ENCODE peak calls at places on chromosomes 11 and 22, in ten cellular contexts. N, I, P, H, O, V, A, G, T and Z are unnamed samples. For H3K36me3, the result is how much of the 10 kb centered on the place peaks cover.

GRCh38 chr22:19878461-19879247 is 24.0 kb upstream of the GNB1L start:
- DNase-seq in N (peak), I (no peak), P (peak), H (no peak), O (no peak), V (peak), A (peak), G (no peak), T (no peak), Z (no peak)

GRCh38 chr22:37638351-37639069 is 959 bp upstream of the SH3BP1 start:
- DNase-seq in N (no peak), I (no peak), P (peak), H (no peak), O (peak), V (no peak), A (no peak), G (no peak), T (peak), Z (peak)

GRCh38 chr11:63599211-63600122 is 14.8 kb downstream of the PLAAT3 start:
- DNase-seq in N (no peak), I (peak), P (no peak), H (no peak), O (no peak), V (no peak), A (peak), G (peak), T (no peak), Z (no peak)

GRCh38 chr11:44759743-44760476 is 33.1 kb downstream of the TSPAN18 start:
- DNase-seq in N (no peak), I (no peak), P (no peak), H (no peak), O (no peak), V (peak), A (no peak), G (no peak), T (no peak), Z (no peak)

GRCh38 chr11:112570335-112570734 is 309.7 kb upstream of the PLET1 start:
- DNase-seq in N (no peak), I (no peak), P (no peak), H (no peak), O (no peak), V (no peak), A (no peak), G (no peak), T (no peak), Z (no peak)

GRCh38 chr11:75476716-75477613 is 44.0 kb upstream of the KLHL35 start:
- DNase-seq in N (peak), I (no peak), P (peak), H (no peak), O (no peak), V (no peak), A (no peak), G (no peak), T (no peak), Z (peak)

GRCh38 chr11:64686466-64687175 is 36.4 kb downstream of the NRXN2 start:
- DNase-seq in N (no peak), I (no peak), P (no peak), H (no peak), O (no peak), V (no peak), A (no peak), G (no peak), T (no peak), Z (no peak)

GRCh38 chr11:8068605-8069221 is 12.3 kb upstream of the TUB start:
- DNase-seq in N (peak), I (peak), P (peak), H (no peak), O (no peak), V (peak), A (peak), G (peak), T (no peak), Z (no peak)

GRCh38 chr22:45997077-45997774 is 20.3 kb upstream of the WNT7B start:
- DNase-seq in N (peak), I (peak), P (peak), H (no peak), O (peak), V (peak), A (peak), G (peak), T (peak), Z (peak)

GRCh38 chr11:72643547-72643946 is 30.7 kb downstream of the PDE2A start:
- DNase-seq in N (peak), I (peak), P (no peak), H (no peak), O (no peak), V (no peak), A (peak), G (peak), T (no peak), Z (no peak)

GRCh38 chr11:83523676-83524075 is 237.5 kb upstream of the CCDC90B start:
- DNase-seq in N (no peak), I (no peak), P (no peak), H (no peak), O (no peak), V (no peak), A (peak), G (no peak), T (no peak), Z (no peak)

GRCh38 chr22:45877651-45878050 is 99.3 kb downstream of the WNT7B start:
- DNase-seq in N (no peak), I (no peak), P (peak), H (no peak), O (no peak), V (no peak), A (no peak), G (no peak), T (no peak), Z (peak)

GRCh38 chr11:125892071-125892470 is 4.6 kb downstream of the HYLS1 start:
- DNase-seq in N (no peak), I (no peak), P (no peak), H (no peak), O (no peak), V (no peak), A (no peak), G (peak), T (no peak), Z (no peak)

GRCh38 chr11:93820085-93820710 is 30.2 kb downstream of the VSTM5 start:
- DNase-seq in N (no peak), I (no peak), P (no peak), H (no peak), O (no peak), V (no peak), A (no peak), G (no peak), T (no peak), Z (no peak)

GRCh38 chr11:34744511-34744910 is 123.6 kb downstream of the EHF start:
- DNase-seq in N (no peak), I (no peak), P (no peak), H (no peak), O (no peak), V (no peak), A (no peak), G (no peak), T (no peak), Z (no peak)

GRCh38 chr11:134063991-134064747 is 4.7 kb upstream of the JAM3 start:
- DNase-seq in N (no peak), I (no peak), P (no peak), H (no peak), O (no peak), V (no peak), A (no peak), G (no peak), T (no peak), Z (no peak)

GRCh38 chr22:17633998-17634323 is 4.6 kb upstream of the BCL2L13 start:
- DNase-seq in N (no peak), I (no peak), P (no peak), H (no peak), O (no peak), V (no peak), A (no peak), G (no peak), T (no peak), Z (no peak)

GRCh38 chr11:36500315-36500721 is 9.8 kb downstream of the TRAF6 start:
- DNase-seq in N (no peak), I (peak), P (no peak), H (no peak), O (no peak), V (no peak), A (peak), G (peak), T (peak), Z (no peak)

GRCh38 chr11:71076525-71077304 is 175.7 kb downstream of the SHANK2 start:
- DNase-seq in N (no peak), I (no peak), P (no peak), H (no peak), O (no peak), V (no peak), A (no peak), G (no peak), T (no peak), Z (no peak)

GRCh38 chr22:36998620-36999351 is 20.5 kb downstream of the TST start:
- DNase-seq in N (no peak), I (no peak), P (no peak), H (no peak), O (no peak), V (no peak), A (peak), G (no peak), T (no peak), Z (no peak)

GRCh38 chr11:65611028-65611757 is 2.8 kb downstream of the MAP3K11 start:
- DNase-seq in N (no peak), I (no peak), P (peak), H (no peak), O (no peak), V (no peak), A (peak), G (no peak), T (no peak), Z (no peak)

GRCh38 chr11:61303725-61304124 is 8.6 kb upstream of the VWCE start:
- DNase-seq in N (no peak), I (no peak), P (peak), H (no peak), O (no peak), V (no peak), A (no peak), G (no peak), T (no peak), Z (no peak)
- H3K36me3 ChIP-seq in N (under half), I (half or more), P (half or more), H (half or more), O (half or more), V (under half), A (under half), G (under half), T (under half), Z (half or more)

GRCh38 chr11:130852589-130852988 is 63.7 kb downstream of the SNX19 start:
- DNase-seq in N (no peak), I (no peak), P (no peak), H (no peak), O (no peak), V (no peak), A (no peak), G (no peak), T (no peak), Z (no peak)
- H3K36me3 ChIP-seq in N (under half), I (under half), P (under half), H (under half), O (under half), V (under half), A (under half), G (under half), T (under half), Z (under half)

GRCh38 chr11:14500181-14500651 is 605 bp upstream of the COPB1 start:
- DNase-seq in N (peak), I (peak), P (peak), H (peak), O (peak), V (peak), A (peak), G (peak), T (peak), Z (peak)

GRCh38 chr11:14502039-14502438 is 2.4 kb upstream of the COPB1 start:
- DNase-seq in N (no peak), I (no peak), P (no peak), H (no peak), O (no peak), V (no peak), A (no peak), G (no peak), T (no peak), Z (no peak)

GRCh38 chr11:14503023-14503422 is 3.4 kb upstream of the COPB1 start:
- DNase-seq in N (no peak), I (no peak), P (no peak), H (no peak), O (no peak), V (no peak), A (no peak), G (peak), T (no peak), Z (no peak)

GRCh38 chr11:14499560-14500180 is at the start of gene COPB1:
- DNase-seq in N (peak), I (peak), P (peak), H (peak), O (peak), V (peak), A (peak), G (peak), T (peak), Z (peak)

DNA sequence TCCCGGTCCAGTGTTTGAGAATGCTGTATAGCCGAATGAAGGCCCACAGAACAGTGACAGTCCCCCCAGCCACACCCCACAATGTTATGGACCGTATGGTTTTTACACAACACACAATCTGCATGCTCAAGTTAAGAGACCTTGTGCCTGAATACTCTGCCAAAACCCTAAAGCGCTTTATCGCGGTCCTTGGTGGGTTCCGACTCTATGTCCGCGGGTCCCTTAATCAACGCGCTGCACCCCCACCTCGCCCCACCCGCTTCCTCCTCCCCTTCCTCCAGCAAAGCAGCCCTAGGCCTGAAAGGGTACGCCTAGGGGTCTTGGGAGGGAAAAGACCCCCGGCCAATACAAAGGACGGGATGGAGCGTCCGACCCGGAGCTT is 442 bp downstream of the COPB1 start:
- DNase-seq in N (peak), I (no peak), P (peak), H (no peak), O (peak), V (peak), A (no peak), G (no peak), T (no peak), Z (peak)
- H3K36me3 ChIP-seq in N (under half), I (under half), P (under half), H (under half), O (under half), V (under half), A (under half), G (under half), T (under half), Z (under half)

DNA sequence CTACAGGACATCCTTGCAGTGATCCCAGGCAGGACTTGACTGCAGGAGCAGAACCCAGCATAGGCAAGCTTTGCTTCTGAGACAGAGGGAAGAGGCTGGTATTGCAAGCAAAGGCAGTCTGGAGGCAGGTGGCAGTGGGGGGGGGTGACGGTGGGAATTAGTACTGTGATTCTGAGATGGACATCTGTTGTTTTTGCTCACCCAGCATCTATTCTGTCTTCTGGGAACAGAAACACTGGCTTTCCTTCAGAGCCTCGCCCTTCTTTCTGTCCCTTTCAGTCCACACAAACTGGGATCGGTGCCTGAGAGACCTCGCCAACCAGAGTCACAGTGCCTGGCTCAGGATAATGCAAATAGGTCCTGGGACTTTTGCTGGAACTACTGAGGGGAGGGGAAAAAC is 31.2 kb upstream of the RASL10A start:
- DNase-seq in N (peak), I (no peak), P (no peak), H (no peak), O (no peak), V (no peak), A (no peak), G (no peak), T (no peak), Z (peak)
- H3K36me3 ChIP-seq in N (under half), I (under half), P (half or more), H (half or more), O (half or more), V (under half), A (under half), G (under half), T (under half), Z (half or more)

GRCh38 chr11:47278058-47278457 is 8.1 kb downstream of the MADD start:
- DNase-seq in N (no peak), I (no peak), P (no peak), H (no peak), O (no peak), V (no peak), A (peak), G (no peak), T (no peak), Z (no peak)
- H3K36me3 ChIP-seq in N (under half), I (half or more), P (half or more), H (half or more), O (half or more), V (under half), A (under half), G (under half), T (under half), Z (half or more)

GRCh38 chr11:27495710-27496300 is 10.8 kb downstream of the LIN7C start:
- DNase-seq in N (no peak), I (no peak), P (no peak), H (no peak), O (no peak), V (no peak), A (no peak), G (no peak), T (no peak), Z (no peak)

GRCh38 chr11:27501102-27501501 is 5.5 kb downstream of the LIN7C start:
- DNase-seq in N (no peak), I (no peak), P (no peak), H (no peak), O (no peak), V (no peak), A (no peak), G (no peak), T (no peak), Z (no peak)

GRCh38 chr11:27497284-27497866 is 9.2 kb downstream of the LIN7C start:
- DNase-seq in N (no peak), I (no peak), P (no peak), H (peak), O (no peak), V (no peak), A (no peak), G (peak), T (peak), Z (no peak)

GRCh38 chr11:27496461-27496860 is 10.1 kb downstream of the LIN7C start:
- DNase-seq in N (no peak), I (no peak), P (no peak), H (no peak), O (no peak), V (no peak), A (no peak), G (peak), T (no peak), Z (no peak)

DNA sequence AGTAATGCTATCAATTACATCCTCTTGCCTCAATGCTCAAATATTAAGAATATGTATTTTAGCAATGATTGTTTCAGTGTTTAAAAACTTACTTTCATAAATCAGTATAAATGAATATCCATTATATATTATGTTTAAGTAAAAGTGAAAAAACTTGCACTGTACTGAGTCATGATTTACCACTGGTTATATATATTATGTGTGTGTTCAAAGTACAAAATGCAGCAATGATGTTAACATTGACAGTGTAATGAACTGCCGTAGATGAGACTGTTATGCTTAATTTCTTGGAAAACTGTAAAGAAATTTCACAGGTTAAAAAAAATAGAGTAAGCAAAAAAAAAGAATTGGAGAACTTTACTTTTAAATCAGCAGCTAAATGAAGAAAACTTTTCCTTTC is 8.7 kb downstream of the LIN7C start:
- DNase-seq in N (no peak), I (no peak), P (no peak), H (no peak), O (no peak), V (no peak), A (no peak), G (no peak), T (no peak), Z (no peak)
- H3K36me3 ChIP-seq in N (under half), I (under half), P (under half), H (half or more), O (under half), V (under half), A (under half), G (under half), T (under half), Z (under half)

GRCh38 chr11:94871491-94872185 is 101.7 kb downstream of the CWC15 start:
- DNase-seq in N (no peak), I (no peak), P (no peak), H (no peak), O (no peak), V (no peak), A (no peak), G (no peak), T (no peak), Z (no peak)

GRCh38 chr11:94866936-94867795 is 99.0 kb downstream of the AMOTL1 start:
- DNase-seq in N (no peak), I (no peak), P (no peak), H (no peak), O (no peak), V (no peak), A (no peak), G (no peak), T (no peak), Z (no peak)

GRCh38 chr11:94868468-94868867 is 100.3 kb downstream of the AMOTL1 start:
- DNase-seq in N (no peak), I (no peak), P (no peak), H (no peak), O (no peak), V (no peak), A (no peak), G (no peak), T (no peak), Z (no peak)

GRCh38 chr11:94870422-94870821 is 102.3 kb downstream of the AMOTL1 start:
- DNase-seq in N (no peak), I (no peak), P (no peak), H (no peak), O (no peak), V (no peak), A (no peak), G (no peak), T (no peak), Z (no peak)

DNA sequence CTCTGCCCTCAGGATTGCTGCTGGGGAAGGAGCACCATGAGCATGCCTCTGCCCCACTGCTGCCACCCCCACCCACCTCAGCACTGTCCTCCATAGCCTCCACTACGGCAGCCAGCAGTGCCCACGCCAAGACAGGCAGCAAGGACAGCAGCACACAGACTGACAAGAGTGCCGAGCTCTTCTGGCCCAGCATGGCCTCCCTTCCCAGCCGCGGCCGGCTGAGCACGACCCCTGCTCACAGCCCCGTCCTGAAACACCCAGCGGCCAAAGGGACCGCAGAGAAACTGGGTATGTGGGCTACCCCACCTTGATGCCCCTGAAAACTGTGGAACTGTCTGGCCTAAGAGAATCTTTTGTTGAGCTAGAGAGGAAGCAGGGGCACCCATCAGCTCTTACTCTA is 101.0 kb downstream of the AMOTL1 start:
- DNase-seq in N (no peak), I (no peak), P (no peak), H (no peak), O (no peak), V (no peak), A (no peak), G (no peak), T (no peak), Z (no peak)
- H3K36me3 ChIP-seq in N (under half), I (half or more), P (under half), H (under half), O (under half), V (under half), A (under half), G (under half), T (under half), Z (half or more)